ENCODE peak calls at places on chromosomes 5 and 9, in eight cellular contexts. One of them, this sample, is unnamed. For H3K4me1, the result is how much of the 10 kb centered on the place peaks cover.

GRCh38 chr5:59387127-59387526 is 506.4 kb downstream of the PDE4D start:
- DNase-seq in IMR-90: no peak
- DNase-seq in Peyer's patch: no peak
- DNase-seq in right atrium auricular region: no peak
- DNase-seq in hepatocyte: no peak
- DNase-seq in ovary: no peak
- DNase-seq in thoracic aorta: no peak
- DNase-seq in pancreas: no peak
- DNase-seq in this sample: no peak

GRCh38 chr5:150515446-150515845 is 7.5 kb downstream of the NDST1 start:
- DNase-seq in IMR-90: peak
- DNase-seq in Peyer's patch: no peak
- DNase-seq in right atrium auricular region: peak
- DNase-seq in hepatocyte: no peak
- DNase-seq in ovary: peak
- DNase-seq in thoracic aorta: peak
- DNase-seq in pancreas: no peak
- DNase-seq in this sample: no peak

GRCh38 chr9:18275313-18275990 is 198.5 kb upstream of the ADAMTSL1 start:
- DNase-seq in IMR-90: no peak
- DNase-seq in Peyer's patch: no peak
- DNase-seq in right atrium auricular region: no peak
- DNase-seq in hepatocyte: no peak
- DNase-seq in ovary: no peak
- DNase-seq in thoracic aorta: no peak
- DNase-seq in pancreas: no peak
- DNase-seq in this sample: no peak

GRCh38 chr5:168651654-168652053 is 72.5 kb upstream of the PANK3 start:
- DNase-seq in IMR-90: peak
- DNase-seq in Peyer's patch: no peak
- DNase-seq in right atrium auricular region: peak
- DNase-seq in hepatocyte: no peak
- DNase-seq in ovary: no peak
- DNase-seq in thoracic aorta: no peak
- DNase-seq in pancreas: no peak
- DNase-seq in this sample: no peak

GRCh38 chr9:93669958-93670207 is 93.5 kb downstream of the PHF2 start:
- DNase-seq in IMR-90: no peak
- DNase-seq in Peyer's patch: peak
- DNase-seq in right atrium auricular region: peak
- DNase-seq in hepatocyte: no peak
- DNase-seq in ovary: no peak
- DNase-seq in thoracic aorta: no peak
- DNase-seq in pancreas: no peak
- DNase-seq in this sample: no peak

GRCh38 chr5:180601591-180602480 is 10.5 kb upstream of the SCGB3A1 start:
- DNase-seq in IMR-90: no peak
- DNase-seq in Peyer's patch: peak
- DNase-seq in right atrium auricular region: no peak
- DNase-seq in hepatocyte: no peak
- DNase-seq in ovary: peak
- DNase-seq in thoracic aorta: no peak
- DNase-seq in pancreas: no peak
- DNase-seq in this sample: no peak

GRCh38 chr9:86968258-86968920 is 21.1 kb upstream of the GAS1 start:
- DNase-seq in IMR-90: no peak
- DNase-seq in Peyer's patch: no peak
- DNase-seq in right atrium auricular region: no peak
- DNase-seq in hepatocyte: no peak
- DNase-seq in ovary: no peak
- DNase-seq in thoracic aorta: peak
- DNase-seq in pancreas: no peak
- DNase-seq in this sample: no peak

GRCh38 chr9:33151007-33151557 is 16.1 kb downstream of the B4GALT1 start:
- DNase-seq in IMR-90: peak
- DNase-seq in Peyer's patch: peak
- DNase-seq in right atrium auricular region: peak
- DNase-seq in hepatocyte: peak
- DNase-seq in ovary: peak
- DNase-seq in thoracic aorta: no peak
- DNase-seq in pancreas: peak
- DNase-seq in this sample: no peak

GRCh38 chr9:128282500-128282899 is 6.4 kb downstream of the SWI5 start:
- DNase-seq in IMR-90: peak
- DNase-seq in Peyer's patch: no peak
- DNase-seq in right atrium auricular region: no peak
- DNase-seq in hepatocyte: no peak
- DNase-seq in ovary: no peak
- DNase-seq in thoracic aorta: no peak
- DNase-seq in pancreas: no peak
- DNase-seq in this sample: no peak

GRCh38 chr5:11467588-11467987 is 436.7 kb downstream of the CTNND2 start:
- DNase-seq in IMR-90: no peak
- DNase-seq in Peyer's patch: no peak
- DNase-seq in right atrium auricular region: no peak
- DNase-seq in hepatocyte: no peak
- DNase-seq in ovary: no peak
- DNase-seq in thoracic aorta: no peak
- DNase-seq in pancreas: no peak
- DNase-seq in this sample: no peak

GRCh38 chr5:57166250-57166649 is 7.6 kb upstream of the GPBP1 start:
- DNase-seq in IMR-90: no peak
- DNase-seq in Peyer's patch: no peak
- DNase-seq in right atrium auricular region: no peak
- DNase-seq in hepatocyte: no peak
- DNase-seq in ovary: no peak
- DNase-seq in thoracic aorta: no peak
- DNase-seq in pancreas: no peak
- DNase-seq in this sample: no peak

GRCh38 chr9:76732341-76732958 is 31.8 kb upstream of the PCA3 start:
- DNase-seq in IMR-90: no peak
- DNase-seq in Peyer's patch: no peak
- DNase-seq in right atrium auricular region: no peak
- DNase-seq in hepatocyte: no peak
- DNase-seq in ovary: no peak
- DNase-seq in thoracic aorta: no peak
- DNase-seq in pancreas: no peak
- DNase-seq in this sample: no peak

GRCh38 chr9:17613723-17614122 is 34.9 kb downstream of the SH3GL2 start:
- DNase-seq in IMR-90: peak
- DNase-seq in Peyer's patch: no peak
- DNase-seq in right atrium auricular region: no peak
- DNase-seq in hepatocyte: no peak
- DNase-seq in ovary: no peak
- DNase-seq in thoracic aorta: no peak
- DNase-seq in pancreas: no peak
- DNase-seq in this sample: no peak

GRCh38 chr9:504921-505821 is 290.5 kb downstream of the DOCK8 start:
- DNase-seq in IMR-90: no peak
- DNase-seq in Peyer's patch: peak
- DNase-seq in right atrium auricular region: peak
- DNase-seq in hepatocyte: peak
- DNase-seq in ovary: peak
- DNase-seq in thoracic aorta: no peak
- DNase-seq in pancreas: peak
- DNase-seq in this sample: no peak

GRCh38 chr9:106286249-106286648 is 576.7 kb upstream of the ZNF462 start:
- DNase-seq in IMR-90: no peak
- DNase-seq in Peyer's patch: no peak
- DNase-seq in right atrium auricular region: no peak
- DNase-seq in hepatocyte: peak
- DNase-seq in ovary: no peak
- DNase-seq in thoracic aorta: no peak
- DNase-seq in pancreas: no peak
- DNase-seq in this sample: peak

GRCh38 chr9:133788819-133789733 is 50.9 kb upstream of the SARDH start:
- DNase-seq in IMR-90: no peak
- DNase-seq in Peyer's patch: peak
- DNase-seq in right atrium auricular region: no peak
- DNase-seq in hepatocyte: peak
- DNase-seq in ovary: no peak
- DNase-seq in thoracic aorta: no peak
- DNase-seq in pancreas: no peak
- DNase-seq in this sample: no peak

GRCh38 chr5:154860123-154860522 is 1.7 kb downstream of the CNOT8 start:
- DNase-seq in IMR-90: peak
- DNase-seq in Peyer's patch: no peak
- DNase-seq in right atrium auricular region: no peak
- DNase-seq in hepatocyte: no peak
- DNase-seq in ovary: no peak
- DNase-seq in thoracic aorta: no peak
- DNase-seq in pancreas: no peak
- DNase-seq in this sample: no peak
- H3K4me1 ChIP-seq in IMR-90: under half
- H3K4me1 ChIP-seq in Peyer's patch: under half
- H3K4me1 ChIP-seq in right atrium auricular region: under half
- H3K4me1 ChIP-seq in hepatocyte: under half
- H3K4me1 ChIP-seq in ovary: under half
- H3K4me1 ChIP-seq in thoracic aorta: under half
- H3K4me1 ChIP-seq in pancreas: under half
- H3K4me1 ChIP-seq in this sample: under half

DNA sequence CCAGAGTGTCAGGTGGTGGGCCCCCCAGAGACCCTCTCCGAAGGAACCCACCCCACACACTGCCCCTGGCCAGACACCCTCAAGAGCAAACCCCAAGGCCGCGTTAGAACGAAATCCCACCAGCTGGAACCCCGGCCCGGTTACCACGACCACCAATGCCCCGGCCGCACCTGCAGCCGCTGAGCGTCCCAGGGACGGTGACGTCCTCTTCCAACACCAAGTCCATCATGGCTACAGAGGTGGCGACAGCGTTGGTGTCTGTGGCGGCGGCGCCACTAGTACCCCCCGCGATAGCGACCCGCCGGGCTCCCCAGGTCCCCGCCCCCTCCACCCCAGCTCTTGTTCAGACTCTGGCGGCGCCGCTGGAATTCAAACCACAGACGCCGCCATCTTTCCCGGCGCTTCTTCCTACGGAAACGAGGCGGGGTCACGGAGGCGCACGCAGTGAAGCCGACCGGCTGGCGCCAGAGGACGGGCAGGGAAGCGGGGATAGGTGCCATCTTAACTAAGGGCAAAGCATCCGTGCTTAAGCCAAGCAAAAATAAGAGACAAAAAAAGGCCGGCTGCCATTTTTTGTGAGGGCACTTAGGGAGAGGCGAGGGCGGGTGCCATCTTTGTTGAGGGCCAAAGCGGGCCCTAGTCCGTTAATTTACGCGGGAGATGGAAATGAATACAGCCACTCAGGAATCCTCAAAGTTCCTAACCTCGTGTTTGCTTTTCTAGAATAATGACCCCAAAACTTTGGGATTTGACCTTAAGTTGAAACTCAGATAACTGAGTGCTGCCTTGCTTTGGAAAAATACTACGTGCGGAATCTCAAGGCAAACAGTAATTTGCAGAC is at the start of gene CDK5RAP2:
- DNase-seq in IMR-90: peak
- DNase-seq in Peyer's patch: peak
- DNase-seq in right atrium auricular region: peak
- DNase-seq in hepatocyte: peak
- DNase-seq in ovary: peak
- DNase-seq in thoracic aorta: peak
- DNase-seq in pancreas: peak
- DNase-seq in this sample: peak
- TF ChIP-seq CTCF in IMR-90: no peak
- TF ChIP-seq CTCF in Peyer's patch: no peak
- TF ChIP-seq CTCF in right atrium auricular region: no peak
- TF ChIP-seq CTCF in hepatocyte: no peak
- TF ChIP-seq CTCF in ovary: no peak
- TF ChIP-seq CTCF in thoracic aorta: no peak
- TF ChIP-seq CTCF in pancreas: no peak
- TF ChIP-seq CTCF in this sample: no peak

DNA sequence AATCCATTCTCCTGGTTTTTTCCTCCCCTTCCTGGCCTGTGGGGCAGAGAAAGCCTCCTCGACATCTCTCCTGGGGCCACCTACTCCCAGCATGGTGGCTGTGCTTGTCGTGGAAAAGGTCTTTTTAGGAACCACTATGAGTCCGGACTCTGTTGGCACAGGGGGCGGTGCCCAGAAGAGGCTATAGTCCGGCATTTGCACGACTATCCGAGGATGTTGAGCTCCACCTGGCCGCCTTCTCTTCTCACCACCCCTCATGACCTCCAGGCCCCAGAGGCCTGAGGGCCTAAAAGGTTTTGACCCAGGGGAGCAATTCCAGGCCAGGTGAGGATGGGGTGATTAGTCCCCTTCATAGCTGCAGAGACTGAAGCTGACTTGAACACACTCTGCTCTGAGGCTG is 14.1 kb downstream of the CSF2 start:
- DNase-seq in IMR-90: no peak
- DNase-seq in Peyer's patch: peak
- DNase-seq in right atrium auricular region: no peak
- DNase-seq in hepatocyte: no peak
- DNase-seq in ovary: no peak
- DNase-seq in thoracic aorta: no peak
- DNase-seq in pancreas: no peak
- DNase-seq in this sample: no peak
- H3K4me1 ChIP-seq in IMR-90: under half
- H3K4me1 ChIP-seq in Peyer's patch: under half
- H3K4me1 ChIP-seq in right atrium auricular region: under half
- H3K4me1 ChIP-seq in hepatocyte: under half
- H3K4me1 ChIP-seq in ovary: under half
- H3K4me1 ChIP-seq in thoracic aorta: under half
- H3K4me1 ChIP-seq in pancreas: under half
- H3K4me1 ChIP-seq in this sample: under half

DNA sequence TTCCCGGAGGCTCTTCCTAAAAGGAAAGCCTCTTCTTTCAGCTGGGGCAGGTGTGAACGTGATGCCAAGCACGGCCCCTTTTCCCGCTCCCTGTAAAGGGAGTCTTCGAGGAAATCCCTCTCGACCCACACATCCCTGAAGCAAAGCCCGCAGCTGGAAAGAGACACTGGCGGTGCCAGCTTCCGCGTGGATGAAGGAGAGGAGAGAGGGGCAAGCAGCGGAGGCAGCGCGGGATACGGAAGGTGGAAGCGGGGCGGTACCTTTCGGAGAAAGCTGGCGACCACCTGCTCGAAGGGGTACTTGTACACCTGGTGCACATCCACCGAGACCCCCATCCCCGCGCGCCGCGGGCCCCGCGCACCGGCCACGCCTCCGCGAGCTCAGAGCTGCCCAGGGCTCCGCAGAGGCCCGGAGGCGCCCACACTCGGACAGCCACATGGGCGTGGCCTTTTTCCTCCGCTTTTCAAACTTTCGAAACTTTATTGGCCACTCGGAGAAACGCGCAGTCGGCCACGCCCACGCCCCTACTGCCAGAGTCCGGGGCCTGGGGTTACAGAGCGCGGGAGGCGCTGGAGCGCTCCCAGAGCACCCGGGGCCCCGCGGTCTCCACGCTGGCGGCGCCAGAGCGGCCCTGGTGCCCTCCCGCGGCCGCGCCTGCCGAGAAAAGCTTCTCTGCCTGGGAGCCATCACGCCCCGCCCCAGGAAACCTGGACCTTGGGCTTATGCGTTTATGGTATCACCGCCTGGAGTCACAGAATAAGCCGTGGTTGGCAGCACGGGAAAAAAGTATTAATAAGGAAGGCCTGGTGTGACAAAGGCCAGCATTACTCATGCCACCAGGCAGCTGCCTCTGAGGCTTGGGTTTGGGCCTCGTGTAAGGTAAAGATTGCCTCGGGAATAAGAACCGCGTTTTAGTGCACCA is at the start of gene PRELID2:
- DNase-seq in IMR-90: peak
- DNase-seq in Peyer's patch: peak
- DNase-seq in right atrium auricular region: peak
- DNase-seq in hepatocyte: peak
- DNase-seq in ovary: peak
- DNase-seq in thoracic aorta: peak
- DNase-seq in pancreas: peak
- DNase-seq in this sample: peak
- TF ChIP-seq CTCF in IMR-90: peak
- TF ChIP-seq CTCF in Peyer's patch: peak
- TF ChIP-seq CTCF in right atrium auricular region: no peak
- TF ChIP-seq CTCF in hepatocyte: peak
- TF ChIP-seq CTCF in ovary: no peak
- TF ChIP-seq CTCF in thoracic aorta: no peak
- TF ChIP-seq CTCF in pancreas: no peak
- TF ChIP-seq CTCF in this sample: peak

This sample was measured in Caco-2.